ENCODE peak calls at places on chromosomes 2 and 18, in four cellular contexts. G is gastrocnemius medialis, F is fibroblast of mammary gland, B is mammary epithelial cell. Z is an unnamed sample.

GRCh38 chr2:26933638-26934334 is 36.7 kb upstream of the MAPRE3 start:
- DNase-seq in G (no peak), F (no peak), B (no peak), Z (no peak)

GRCh38 chr2:197497301-197497700 is 2.3 kb downstream of the HSPD1 start:
- DNase-seq in G (no peak), F (no peak), B (no peak), Z (no peak)

GRCh38 chr2:158179660-158180059 is 78.0 kb downstream of the UPP2 start:
- DNase-seq in G (no peak), F (peak), B (no peak), Z (no peak)

GRCh38 chr2:33133436-33133835 is 186.7 kb downstream of the LTBP1 start:
- DNase-seq in G (peak), F (peak), B (no peak), Z (no peak)

GRCh38 chr2:30165050-30165520 is 18.3 kb downstream of the YPEL5 start:
- DNase-seq in G (peak), F (peak), B (peak), Z (peak)

GRCh38 chr2:25270061-25270460 is 71.7 kb downstream of the DNMT3A start:
- DNase-seq in G (no peak), F (no peak), B (no peak), Z (no peak)

GRCh38 chr2:75153221-75153620 is 46.1 kb downstream of the TACR1 start:
- DNase-seq in G (no peak), F (no peak), B (no peak), Z (no peak)

GRCh38 chr2:205177505-205177904 is 504.8 kb upstream of the NRP2 start:
- DNase-seq in G (no peak), F (no peak), B (no peak), Z (no peak)

GRCh38 chr18:63518178-63519012 is 23.8 kb upstream of the SERPINB12 start:
- DNase-seq in G (peak), F (peak), B (peak), Z (peak)

GRCh38 chr2:99662761-99663341 is 173.0 kb upstream of the REV1 start:
- DNase-seq in G (peak), F (peak), B (peak), Z (no peak)

GRCh38 chr18:54828986-54829385 is 709 bp downstream of the RAB27B start:
- DNase-seq in G (no peak), F (peak), B (no peak), Z (no peak)

GRCh38 chr2:119069781-119070180 is 88.8 kb downstream of the C1QL2 start:
- DNase-seq in G (no peak), F (no peak), B (no peak), Z (no peak)

GRCh38 chr2:67938053-67938452 is 124.8 kb downstream of the C1D start:
- DNase-seq in G (no peak), F (no peak), B (peak), Z (no peak)

GRCh38 chr2:85326946-85327756 is 638 bp downstream of the TGOLN2 start:
- DNase-seq in G (peak), F (peak), B (peak), Z (no peak)

GRCh38 chr18:10453885-10454772 is at the start of gene APCDD1:
- DNase-seq in G (peak), F (no peak), B (peak), Z (peak)

GRCh38 chr18:24054130-24054529 is 39.6 kb downstream of the TTC39C start:
- DNase-seq in G (no peak), F (peak), B (peak), Z (no peak)

GRCh38 chr2:190376083-190376482 is 32.1 kb upstream of the MFSD6 start:
- DNase-seq in G (no peak), F (no peak), B (no peak), Z (no peak)

GRCh38 chr18:49849331-49850217 is 36.2 kb upstream of the ACAA2 start:
- DNase-seq in G (no peak), F (peak), B (peak), Z (no peak)

GRCh38 chr2:30410217-30410616 is 36.8 kb upstream of the LCLAT1 start:
- DNase-seq in G (no peak), F (peak), B (peak), Z (no peak)

GRCh38 chr2:71813801-71814470 is 333.7 kb downstream of the CYP26B1 start:
- DNase-seq in G (no peak), F (peak), B (no peak), Z (no peak)

GRCh38 chr2:240646061-240646899 is 21.0 kb downstream of the GPR35 start:
- DNase-seq in G (no peak), F (no peak), B (no peak), Z (peak)

GRCh38 chr18:21359746-21360145 is 117.7 kb downstream of the GREB1L start:
- DNase-seq in G (no peak), F (no peak), B (no peak), Z (no peak)

GRCh38 chr2:25894135-25894830 is 16.0 kb upstream of the ASXL2 start:
- DNase-seq in G (peak), F (peak), B (no peak), Z (no peak)

GRCh38 chr2:240960309-240960962 is 38.0 kb upstream of the SNED1 start:
- DNase-seq in G (no peak), F (peak), B (no peak), Z (no peak)

GRCh38 chr18:23239885-23240608 is 104.8 kb downstream of the CABLES1 start:
- DNase-seq in G (no peak), F (no peak), B (no peak), Z (no peak)

GRCh38 chr2:19282305-19282704 is 76.1 kb downstream of the OSR1 start:
- DNase-seq in G (no peak), F (no peak), B (no peak), Z (no peak)

GRCh38 chr2:9297807-9298206 is 91.2 kb downstream of the ASAP2 start:
- DNase-seq in G (no peak), F (no peak), B (no peak), Z (no peak)

GRCh38 chr2:85697096-85697495 is 2.9 kb downstream of the GNLY start:
- DNase-seq in G (no peak), F (no peak), B (no peak), Z (no peak)

GRCh38 chr18:28176933-28177827 is at the start of gene CDH2:
- DNase-seq in G (no peak), F (peak), B (peak), Z (peak)

GRCh38 chr2:181605889-181606837 is 50.7 kb downstream of the CERKL start:
- DNase-seq in G (no peak), F (no peak), B (no peak), Z (no peak)

GRCh38 chr2:240589381-240589780 is 2.8 kb downstream of the CAPN10 start:
- DNase-seq in G (no peak), F (no peak), B (no peak), Z (no peak)

GRCh38 chr2:227325824-227326195 is 759 bp downstream of the MFF start:
- DNase-seq in G (no peak), F (peak), B (peak), Z (no peak)
- TF ChIP-seq CTCF in G (no peak), F (no peak), B (no peak), Z (no peak)

DNA sequence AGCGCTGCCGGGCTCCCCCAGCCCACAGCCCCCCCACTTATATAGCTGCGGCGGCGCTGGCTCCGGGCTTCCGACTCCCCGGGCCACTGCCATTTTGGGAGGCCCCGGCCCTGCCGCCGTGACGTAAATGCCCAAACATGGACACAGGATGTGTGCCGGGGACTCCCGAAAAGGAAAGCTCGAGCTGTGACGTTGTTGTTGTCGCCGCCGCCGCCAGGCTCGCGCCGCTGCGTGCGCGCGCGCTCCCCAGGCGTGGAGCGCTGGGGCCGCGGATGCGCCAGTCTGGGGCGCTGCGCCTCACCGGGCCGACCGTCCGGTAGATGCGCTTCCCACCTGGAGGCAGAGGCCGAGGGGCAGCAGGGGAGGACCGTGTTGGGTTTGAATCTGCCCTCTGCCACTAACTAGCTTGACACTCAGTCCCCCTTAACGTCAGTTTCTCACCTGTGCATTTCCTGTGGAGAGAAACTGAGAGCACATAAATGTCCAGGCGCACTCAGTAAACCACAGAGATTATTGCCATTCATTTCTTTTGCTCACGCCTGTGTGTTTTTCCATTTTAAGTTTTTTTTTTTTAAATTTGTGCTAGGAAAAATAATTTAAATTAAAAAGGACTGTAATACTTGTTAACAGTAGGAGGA is at the start of gene EGR4:
- DNase-seq in G (no peak), F (peak), B (peak), Z (peak)
- TF ChIP-seq CTCF in G (no peak), F (no peak), B (no peak), Z (no peak)

GRCh38 chr2:23292024-23292423 is 93.0 kb upstream of the KLHL29 start:
- DNase-seq in G (no peak), F (no peak), B (no peak), Z (no peak)
- TF ChIP-seq CTCF in G (no peak), F (no peak), B (no peak), Z (no peak)

DNA sequence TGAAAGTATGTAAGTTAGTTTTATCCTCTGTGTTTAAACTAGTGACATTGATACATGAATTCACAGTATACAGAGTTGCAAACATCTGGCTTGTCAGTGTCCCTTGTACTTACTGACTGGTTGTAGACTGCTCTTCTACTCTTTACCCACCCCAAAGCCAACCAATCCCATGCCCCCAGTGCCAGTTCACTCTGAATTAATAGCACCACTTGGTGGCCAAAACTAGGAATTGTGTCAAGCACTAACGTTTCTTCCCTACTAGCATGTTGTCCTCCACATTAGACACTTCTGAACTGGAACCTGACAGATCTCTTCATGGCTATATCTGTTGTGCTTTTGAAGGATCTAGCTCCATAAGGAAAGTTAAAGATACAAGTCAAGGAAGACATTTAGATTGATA is 27.2 kb upstream of the OTX1 start:
- DNase-seq in G (no peak), F (peak), B (peak), Z (no peak)
- TF ChIP-seq CTCF in G (no peak), F (peak), B (peak), Z (peak)

GRCh38 chr2:10305715-10306114 is 3.0 kb downstream of the HPCAL1 start:
- DNase-seq in G (no peak), F (no peak), B (no peak), Z (no peak)
- TF ChIP-seq CTCF in G (no peak), F (peak), B (no peak), Z (no peak)

GRCh38 chr2:120779781-120780283 is 44.2 kb downstream of the GLI2 start:
- DNase-seq in G (no peak), F (peak), B (peak), Z (no peak)
- TF ChIP-seq CTCF in G (no peak), F (peak), B (no peak), Z (no peak)